ENCODE peak calls at places on chromosomes 7 and 10, in seven cellular contexts. V, Q, E, M, K, W and L are unnamed samples.
A peak's percentile ranks its signal among the peaks of the same experiment; 100 is the strongest.

GRCh38 chr10:83881647-83882046 is 257.7 kb upstream of the GHITM start:
- DNase-seq in K (no peak), Q (no peak), M (no peak), V (no peak), E (no peak), W (no peak), L (peak; percentile 19)

GRCh38 chr10:69858201-69858600 is 56.5 kb downstream of the COL13A1 start:
- DNase-seq in K (no peak), M (no peak), V (no peak), W (no peak), Q (no peak), E (no peak), L (no peak)

GRCh38 chr10:72487521-72487920 is 132.8 kb upstream of the DNAJB12 start:
- DNase-seq in V (no peak), Q (no peak), K (no peak), M (no peak), E (no peak), W (no peak), L (no peak)

GRCh38 chr7:22837308-22837707 is 14.7 kb upstream of the TOMM7 start:
- DNase-seq in W (no peak), E (no peak), M (no peak), K (no peak), V (no peak), Q (no peak), L (no peak)

GRCh38 chr10:62082729-62083412 is 181.4 kb downstream of the ARID5B start:
- DNase-seq in V (peak; percentile 37), M (no peak), Q (peak; percentile 29), W (no peak), K (no peak), E (no peak), L (peak; percentile 25)

GRCh38 chr10:5094265-5095205 is at the start of gene AKR1C3:
- DNase-seq in V (no peak), M (no peak), E (no peak), Q (peak; percentile 94), K (no peak), W (peak; percentile 51), L (no peak)

GRCh38 chr7:103132995-103133688 is 15.8 kb downstream of the NAPEPLD start:
- DNase-seq in V (no peak), E (no peak), M (no peak), K (no peak), W (no peak), Q (no peak), L (no peak)

GRCh38 chr7:99949645-99950228 is 20.3 kb upstream of the GJC3 start:
- DNase-seq in K (no peak), Q (peak; percentile 20), M (no peak), E (no peak), W (no peak), V (no peak), L (no peak)

GRCh38 chr7:45111298-45112223 is at the start of gene TBRG4:
- DNase-seq in V (peak; percentile 96), Q (peak; percentile 97), W (peak; percentile 89), K (peak; percentile 96), E (peak; percentile 94), M (peak; percentile 73), L (peak; percentile 97)

GRCh38 chr7:45099891-45100760 is 11.4 kb upstream of the NACAD start:
- DNase-seq in Q (no peak), W (no peak), E (no peak), M (no peak), K (no peak), V (no peak), L (peak; percentile 12)

GRCh38 chr10:97399843-97400545 is 1.1 kb downstream of the RRP12 start:
- DNase-seq in K (peak; percentile 76), Q (peak; percentile 75), V (peak; percentile 60), E (no peak), M (no peak), W (peak; percentile 57), L (peak; percentile 77)

GRCh38 chr10:37488792-37489657 is 363.6 kb downstream of the ANKRD30A start:
- DNase-seq in E (no peak), M (no peak), V (no peak), Q (peak; percentile 98), W (no peak), K (no peak), L (peak; percentile 80)

GRCh38 chr7:12861070-12861469 is 173.6 kb downstream of the ARL4A start:
- DNase-seq in K (no peak), Q (no peak), M (no peak), E (no peak), V (no peak), W (no peak), L (no peak)

GRCh38 chr7:143008007-143008901 is 18.7 kb downstream of the OR9A2 start:
- DNase-seq in Q (peak; percentile 63), M (peak; percentile 18), W (peak; percentile 46), V (peak; percentile 80), E (peak; percentile 77), K (peak; percentile 75), L (peak; percentile 86)

GRCh38 chr10:6958254-6958653 is 378.2 kb upstream of the PRKCQ start:
- DNase-seq in W (no peak), Q (no peak), E (no peak), V (no peak), K (no peak), M (no peak), L (no peak)

GRCh38 chr7:112550468-112551060 is 69.8 kb downstream of the LSMEM1 start:
- DNase-seq in Q (peak; percentile 73), V (no peak), K (no peak), M (no peak), E (no peak), W (peak; percentile 56), L (no peak)

GRCh38 chr10:6173203-6173602 is 29.5 kb upstream of the PFKFB3 start:
- DNase-seq in M (no peak), Q (peak; percentile 50), E (no peak), W (no peak), V (peak; percentile 45), K (no peak), L (no peak)

GRCh38 chr7:77393954-77394353 is 22.2 kb downstream of the GSAP start:
- DNase-seq in Q (no peak), K (no peak), V (no peak), M (no peak), W (no peak), E (no peak), L (no peak)

DNA sequence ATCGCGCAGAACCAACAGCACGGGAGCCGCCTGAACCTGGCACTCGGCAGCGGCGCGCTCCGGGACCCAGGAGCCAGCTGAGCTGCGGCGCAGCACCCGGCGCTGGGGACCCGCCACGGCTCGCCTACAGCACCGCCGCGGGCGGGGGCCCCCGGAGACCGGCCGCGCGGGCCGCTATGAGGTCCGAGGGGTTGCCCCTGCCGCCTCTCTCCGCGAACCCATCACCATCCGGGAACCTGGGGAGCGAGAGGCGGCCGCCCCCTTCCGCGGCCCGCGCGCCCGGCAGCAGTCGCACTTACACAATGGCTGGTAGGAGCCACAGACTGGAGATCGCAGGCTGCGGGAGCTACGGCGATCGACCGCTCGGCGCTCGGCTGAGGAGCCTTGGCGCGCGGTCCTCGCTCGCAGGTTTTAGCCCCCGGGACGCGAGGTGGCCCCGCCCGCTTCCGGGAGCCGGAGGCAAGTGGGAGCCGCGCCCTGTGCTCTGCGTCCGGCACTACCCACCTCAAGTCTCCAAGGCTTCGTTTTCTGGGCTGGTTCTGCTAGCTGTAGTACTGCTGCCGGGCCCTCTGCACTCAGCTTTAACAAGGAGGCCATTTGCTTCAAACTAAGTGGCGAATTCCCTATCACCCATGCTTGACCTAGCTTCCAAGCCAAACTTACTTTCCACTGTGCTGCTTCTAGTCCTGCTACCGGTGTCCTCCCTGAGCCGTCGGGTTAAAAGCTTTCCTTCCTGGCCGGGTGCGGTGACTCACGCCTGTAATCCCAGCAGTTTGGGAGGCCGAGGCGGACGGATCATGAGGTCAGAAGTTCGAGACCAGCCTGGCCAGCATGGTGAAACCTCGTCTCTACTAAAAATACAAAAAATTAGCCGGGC is at the start of gene TPK1:
- DNase-seq in M (peak; percentile 71), E (peak; percentile 92), V (peak; percentile 96), W (peak; percentile 89), K (peak; percentile 95), Q (peak; percentile 95), L (peak; percentile 95)
- H3K27ac ChIP-seq in M (peak within 1 kb of the TSS; percentile 88), E (peak within 1 kb of the TSS; percentile 95), V (peak within 1 kb of the TSS; percentile 99), W (peak within 1 kb of the TSS; percentile 95), K (peak within 1 kb of the TSS; percentile 94), Q (peak within 1 kb of the TSS; percentile 91), L (peak within 1 kb of the TSS; percentile 99)

GRCh38 chr10:122051609-122052385 is 62.8 kb downstream of the TACC2 start:
- DNase-seq in W (peak; percentile 79), M (no peak), K (peak; percentile 48), Q (peak; percentile 87), E (no peak), V (peak; percentile 75), L (peak; percentile 77)

GRCh38 chr10:122050316-122050715 is 61.4 kb downstream of the TACC2 start:
- DNase-seq in W (no peak), Q (no peak), M (no peak), V (peak; percentile 73), K (no peak), E (no peak), L (no peak)

GRCh38 chr10:122052702-122053101 is 63.7 kb downstream of the TACC2 start:
- DNase-seq in E (no peak), M (no peak), V (no peak), Q (no peak), K (no peak), W (no peak), L (peak; percentile 75)

GRCh38 chr10:122050811-122051210 is 61.8 kb downstream of the TACC2 start:
- DNase-seq in Q (no peak), E (no peak), W (no peak), K (no peak), M (no peak), V (no peak), L (no peak)

GRCh38 chr10:122049076-122049475 is 60.1 kb downstream of the TACC2 start:
- DNase-seq in Q (no peak), E (no peak), W (no peak), V (no peak), K (no peak), M (no peak), L (no peak)
- TF ChIP-seq CTCF in Q (no peak), E (no peak), W (no peak), V (no peak), K (no peak), M (no peak), L (no peak)

GRCh38 chr7:24714676-24715010 is 42.6 kb downstream of the GSDME start:
- DNase-seq in V (no peak), M (no peak), E (no peak), Q (no peak), W (no peak), K (no peak), L (no peak)

GRCh38 chr7:24716480-24717246 is 40.6 kb downstream of the GSDME start:
- DNase-seq in W (no peak), Q (no peak), K (no peak), V (no peak), E (no peak), M (no peak), L (no peak)

GRCh38 chr7:24717247-24717622 is 40.0 kb downstream of the GSDME start:
- DNase-seq in K (no peak), W (no peak), E (no peak), M (no peak), V (no peak), Q (no peak), L (no peak)

GRCh38 chr7:24715171-24715570 is 42.1 kb downstream of the GSDME start:
- DNase-seq in E (no peak), V (no peak), K (no peak), W (no peak), Q (no peak), M (no peak), L (no peak)

GRCh38 chr7:24715661-24716479 is 41.4 kb downstream of the GSDME start:
- DNase-seq in V (no peak), K (no peak), Q (peak; percentile 60), M (no peak), W (peak; percentile 22), E (no peak), L (no peak)
- TF ChIP-seq POLR2A in V (no peak), K (no peak), Q (no peak), M (no peak), W (no peak), E (no peak), L (no peak)

GRCh38 chr10:68075550-68076004 is 494 bp upstream of the HERC4 start:
- DNase-seq in V (no peak), W (no peak), K (no peak), E (no peak), M (no peak), Q (no peak), L (no peak)
- H3K27ac ChIP-seq in V (peak overlapping the region; percentile 96), W (peak overlapping the region; percentile 2), K (peak overlapping the region; percentile 99), E (peak overlapping the region; percentile 36), M (peak overlapping the region; percentile 99), Q (peak overlapping the region; percentile 99), L (peak overlapping the region; percentile 100)